ENCODE peak calls at places on chromosomes 2 and 18, in six cellular contexts. One of them, this sample, is unnamed.

GRCh38 chr18:49431563-49431962 is 28.9 kb downstream of the DYM start:
- DNase-seq in heart left ventricle: no peak
- DNase-seq in AG10803: no peak
- DNase-seq in MM.1S: no peak
- DNase-seq in psoas muscle: no peak
- DNase-seq in OCI-LY7: no peak
- DNase-seq in this sample: no peak

GRCh38 chr2:209499071-209499470 is 75.2 kb downstream of the MAP2 start:
- DNase-seq in MM.1S: no peak
- DNase-seq in psoas muscle: no peak
- DNase-seq in AG10803: peak
- DNase-seq in OCI-LY7: no peak
- DNase-seq in heart left ventricle: no peak
- DNase-seq in this sample: no peak

GRCh38 chr18:48781041-48781989 is 169.4 kb downstream of the SMAD7 start:
- DNase-seq in MM.1S: no peak
- DNase-seq in heart left ventricle: peak
- DNase-seq in AG10803: peak
- DNase-seq in OCI-LY7: no peak
- DNase-seq in psoas muscle: peak
- DNase-seq in this sample: peak

GRCh38 chr2:216006164-216006663 is 7.1 kb downstream of the MREG start:
- DNase-seq in MM.1S: no peak
- DNase-seq in heart left ventricle: no peak
- DNase-seq in OCI-LY7: no peak
- DNase-seq in psoas muscle: no peak
- DNase-seq in AG10803: no peak
- DNase-seq in this sample: no peak

GRCh38 chr2:45729753-45730512 is 78.5 kb downstream of the PRKCE start:
- DNase-seq in OCI-LY7: peak
- DNase-seq in AG10803: no peak
- DNase-seq in psoas muscle: no peak
- DNase-seq in heart left ventricle: no peak
- DNase-seq in MM.1S: no peak
- DNase-seq in this sample: no peak

GRCh38 chr2:317501-318424 is 29.9 kb upstream of the ALKAL2 start:
- DNase-seq in MM.1S: no peak
- DNase-seq in OCI-LY7: no peak
- DNase-seq in heart left ventricle: no peak
- DNase-seq in AG10803: peak
- DNase-seq in psoas muscle: no peak
- DNase-seq in this sample: no peak

GRCh38 chr2:98394595-98395153 is 48.4 kb downstream of the CNGA3 start:
- DNase-seq in OCI-LY7: no peak
- DNase-seq in heart left ventricle: no peak
- DNase-seq in MM.1S: no peak
- DNase-seq in AG10803: peak
- DNase-seq in psoas muscle: no peak
- DNase-seq in this sample: peak

GRCh38 chr2:47535991-47536390 is 133.0 kb downstream of the MSH2 start:
- DNase-seq in psoas muscle: no peak
- DNase-seq in OCI-LY7: no peak
- DNase-seq in MM.1S: no peak
- DNase-seq in heart left ventricle: no peak
- DNase-seq in AG10803: no peak
- DNase-seq in this sample: no peak

GRCh38 chr2:74379851-74380789 is at the start of gene DCTN1:
- DNase-seq in OCI-LY7: peak
- DNase-seq in heart left ventricle: peak
- DNase-seq in psoas muscle: peak
- DNase-seq in MM.1S: no peak
- DNase-seq in AG10803: peak
- DNase-seq in this sample: no peak

GRCh38 chr2:105454801-105455485 is 56.1 kb upstream of the FHL2 start:
- DNase-seq in heart left ventricle: no peak
- DNase-seq in OCI-LY7: peak
- DNase-seq in MM.1S: peak
- DNase-seq in psoas muscle: no peak
- DNase-seq in AG10803: peak
- DNase-seq in this sample: no peak

GRCh38 chr2:144939590-144939989 is 419.7 kb upstream of the ZEB2 start:
- DNase-seq in MM.1S: no peak
- DNase-seq in AG10803: no peak
- DNase-seq in heart left ventricle: no peak
- DNase-seq in psoas muscle: no peak
- DNase-seq in OCI-LY7: no peak
- DNase-seq in this sample: no peak

GRCh38 chr2:28958689-28959088 is 22.4 kb upstream of the TOGARAM2 start:
- DNase-seq in OCI-LY7: peak
- DNase-seq in heart left ventricle: peak
- DNase-seq in psoas muscle: peak
- DNase-seq in AG10803: peak
- DNase-seq in MM.1S: peak
- DNase-seq in this sample: peak

GRCh38 chr2:148642891-148643416 is 1.6 kb upstream of the EPC2 start:
- DNase-seq in AG10803: no peak
- DNase-seq in psoas muscle: no peak
- DNase-seq in heart left ventricle: no peak
- DNase-seq in OCI-LY7: no peak
- DNase-seq in MM.1S: no peak
- DNase-seq in this sample: no peak

GRCh38 chr18:42155024-42155423 is 200.0 kb downstream of the PIK3C3 start:
- DNase-seq in psoas muscle: no peak
- DNase-seq in heart left ventricle: no peak
- DNase-seq in MM.1S: no peak
- DNase-seq in AG10803: no peak
- DNase-seq in OCI-LY7: no peak
- DNase-seq in this sample: no peak

GRCh38 chr2:229090231-229090630 is 180.9 kb downstream of the PID1 start:
- DNase-seq in heart left ventricle: no peak
- DNase-seq in AG10803: peak
- DNase-seq in psoas muscle: no peak
- DNase-seq in OCI-LY7: no peak
- DNase-seq in MM.1S: no peak
- DNase-seq in this sample: no peak

GRCh38 chr2:62576276-62576939 is 70.4 kb upstream of the TMEM17 start:
- DNase-seq in heart left ventricle: no peak
- DNase-seq in MM.1S: no peak
- DNase-seq in AG10803: no peak
- DNase-seq in psoas muscle: no peak
- DNase-seq in OCI-LY7: no peak
- DNase-seq in this sample: no peak

GRCh38 chr2:233252227-233252626 is 754 bp downstream of the ATG16L1 start:
- DNase-seq in heart left ventricle: no peak
- DNase-seq in OCI-LY7: peak
- DNase-seq in MM.1S: no peak
- DNase-seq in psoas muscle: no peak
- DNase-seq in AG10803: no peak
- DNase-seq in this sample: no peak

GRCh38 chr18:73707035-73707434 is 440.6 kb downstream of the FBXO15 start:
- DNase-seq in psoas muscle: no peak
- DNase-seq in heart left ventricle: no peak
- DNase-seq in MM.1S: no peak
- DNase-seq in AG10803: no peak
- DNase-seq in OCI-LY7: no peak
- DNase-seq in this sample: no peak

GRCh38 chr2:199216253-199216652 is 241.5 kb downstream of the SATB2 start:
- DNase-seq in AG10803: no peak
- DNase-seq in MM.1S: peak
- DNase-seq in heart left ventricle: no peak
- DNase-seq in psoas muscle: no peak
- DNase-seq in OCI-LY7: peak
- DNase-seq in this sample: no peak

GRCh38 chr2:62309465-62310091 is 113.7 kb downstream of the B3GNT2 start:
- DNase-seq in MM.1S: no peak
- DNase-seq in heart left ventricle: peak
- DNase-seq in OCI-LY7: no peak
- DNase-seq in psoas muscle: no peak
- DNase-seq in AG10803: peak
- DNase-seq in this sample: no peak

GRCh38 chr18:55326134-55326533 is 261.9 kb downstream of the TCF4 start:
- DNase-seq in AG10803: no peak
- DNase-seq in OCI-LY7: peak
- DNase-seq in heart left ventricle: no peak
- DNase-seq in psoas muscle: no peak
- DNase-seq in MM.1S: no peak
- DNase-seq in this sample: no peak

GRCh38 chr2:229445501-229446294 is 174.6 kb upstream of the PID1 start:
- DNase-seq in heart left ventricle: peak
- DNase-seq in AG10803: peak
- DNase-seq in psoas muscle: peak
- DNase-seq in OCI-LY7: no peak
- DNase-seq in MM.1S: no peak
- DNase-seq in this sample: no peak

DNA sequence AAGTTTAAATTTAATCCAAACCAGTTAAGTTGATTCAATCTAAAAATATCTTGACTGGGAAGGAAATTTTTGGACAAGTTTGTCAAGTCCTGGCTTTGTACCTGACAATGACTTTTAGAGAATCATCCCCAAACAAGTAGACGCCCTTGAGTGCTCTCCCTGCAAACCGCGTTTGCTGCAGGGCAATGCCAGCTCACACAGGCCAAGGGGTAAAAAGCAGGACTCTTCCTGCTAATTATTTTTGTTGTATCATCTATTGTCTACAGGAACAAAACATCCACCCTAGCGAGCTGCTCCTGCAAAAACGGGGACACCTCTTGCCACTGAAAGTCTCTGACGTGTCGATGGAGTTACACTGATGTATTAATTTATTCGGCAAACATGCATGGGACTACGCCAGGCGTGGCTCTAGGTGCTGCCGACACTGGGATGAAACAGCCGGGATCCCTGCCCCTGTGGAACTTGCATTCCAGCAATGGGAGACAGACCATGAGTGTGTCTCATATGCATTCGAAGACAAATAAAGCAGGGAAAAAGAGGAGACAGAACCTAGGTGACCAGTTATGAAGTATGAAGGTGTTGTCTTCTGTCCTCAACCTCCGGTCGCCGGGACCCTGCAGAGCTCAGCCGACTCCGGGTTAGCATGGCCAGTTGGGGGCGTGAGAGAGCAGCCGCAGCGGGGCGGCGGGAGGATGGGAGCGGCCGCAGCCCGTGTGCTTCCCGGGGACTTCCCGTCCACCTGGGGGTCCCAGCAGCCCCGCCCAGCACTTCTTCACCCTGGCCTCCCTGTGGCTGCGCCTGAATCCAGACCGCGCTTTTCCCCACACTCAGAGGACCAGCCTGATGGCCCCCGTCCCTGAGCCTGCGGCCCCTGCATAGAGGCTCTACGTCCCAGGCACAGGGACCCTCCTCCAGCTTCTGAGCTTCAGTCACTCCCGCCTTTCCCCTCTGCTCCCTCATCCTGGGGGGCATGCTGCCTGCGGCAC is 11.2 kb downstream of the ID2 start:
- DNase-seq in AG10803: no peak
- DNase-seq in OCI-LY7: peak
- DNase-seq in heart left ventricle: peak
- DNase-seq in psoas muscle: no peak
- DNase-seq in MM.1S: no peak
- DNase-seq in this sample: no peak
- TF ChIP-seq CTCF in AG10803: peak
- TF ChIP-seq CTCF in OCI-LY7: peak
- TF ChIP-seq CTCF in heart left ventricle: peak
- TF ChIP-seq CTCF in psoas muscle: peak
- TF ChIP-seq CTCF in MM.1S: no peak
- TF ChIP-seq CTCF in this sample: no peak

GRCh38 chr2:101720732-101721131 is 23.2 kb downstream of the MAP4K4 start:
- DNase-seq in AG10803: peak
- DNase-seq in OCI-LY7: no peak
- DNase-seq in psoas muscle: no peak
- DNase-seq in heart left ventricle: no peak
- DNase-seq in MM.1S: no peak
- DNase-seq in this sample: no peak
- H3K4me3 ChIP-seq in AG10803: no peak
- H3K4me3 ChIP-seq in OCI-LY7: no peak
- H3K4me3 ChIP-seq in psoas muscle: no peak
- H3K4me3 ChIP-seq in heart left ventricle: no peak
- H3K4me3 ChIP-seq in MM.1S: no peak
- H3K4me3 ChIP-seq in this sample: no peak

GRCh38 chr18:38422216-38422615 is 856.6 kb upstream of the CELF4 start:
- DNase-seq in MM.1S: no peak
- DNase-seq in heart left ventricle: no peak
- DNase-seq in psoas muscle: no peak
- DNase-seq in AG10803: no peak
- DNase-seq in OCI-LY7: no peak
- DNase-seq in this sample: no peak

GRCh38 chr18:38427736-38428135 is 862.1 kb upstream of the CELF4 start:
- DNase-seq in heart left ventricle: no peak
- DNase-seq in psoas muscle: no peak
- DNase-seq in AG10803: no peak
- DNase-seq in MM.1S: no peak
- DNase-seq in OCI-LY7: no peak
- DNase-seq in this sample: no peak

GRCh38 chr18:38427234-38427633 is 861.6 kb upstream of the CELF4 start:
- DNase-seq in OCI-LY7: no peak
- DNase-seq in heart left ventricle: no peak
- DNase-seq in psoas muscle: no peak
- DNase-seq in MM.1S: no peak
- DNase-seq in AG10803: no peak
- DNase-seq in this sample: no peak
- TF ChIP-seq CTCF in OCI-LY7: peak
- TF ChIP-seq CTCF in heart left ventricle: no peak
- TF ChIP-seq CTCF in psoas muscle: no peak
- TF ChIP-seq CTCF in MM.1S: no peak
- TF ChIP-seq CTCF in AG10803: no peak
- TF ChIP-seq CTCF in this sample: no peak

GRCh38 chr2:240157147-240157470 is 16.7 kb upstream of the OTOS start:
- DNase-seq in MM.1S: no peak
- DNase-seq in psoas muscle: peak
- DNase-seq in OCI-LY7: no peak
- DNase-seq in heart left ventricle: no peak
- DNase-seq in AG10803: no peak
- DNase-seq in this sample: no peak
- H3K4me3 ChIP-seq in MM.1S: no peak
- H3K4me3 ChIP-seq in psoas muscle: no peak
- H3K4me3 ChIP-seq in OCI-LY7: no peak
- H3K4me3 ChIP-seq in heart left ventricle: no peak
- H3K4me3 ChIP-seq in AG10803: no peak
- H3K4me3 ChIP-seq in this sample: no peak

GRCh38 chr2:235533616-235534385 is 40.0 kb downstream of the AGAP1 start:
- DNase-seq in MM.1S: no peak
- DNase-seq in AG10803: no peak
- DNase-seq in psoas muscle: no peak
- DNase-seq in heart left ventricle: no peak
- DNase-seq in OCI-LY7: no peak
- DNase-seq in this sample: no peak

GRCh38 chr2:235532307-235532706 is 38.5 kb downstream of the AGAP1 start:
- DNase-seq in MM.1S: no peak
- DNase-seq in heart left ventricle: no peak
- DNase-seq in psoas muscle: no peak
- DNase-seq in OCI-LY7: no peak
- DNase-seq in AG10803: no peak
- DNase-seq in this sample: no peak

GRCh38 chr2:235534608-235535422 is 41.0 kb downstream of the AGAP1 start:
- DNase-seq in MM.1S: no peak
- DNase-seq in AG10803: no peak
- DNase-seq in psoas muscle: no peak
- DNase-seq in heart left ventricle: no peak
- DNase-seq in OCI-LY7: no peak
- DNase-seq in this sample: no peak

GRCh38 chr2:235535423-235536130 is 41.7 kb downstream of the AGAP1 start:
- DNase-seq in OCI-LY7: no peak
- DNase-seq in AG10803: no peak
- DNase-seq in psoas muscle: no peak
- DNase-seq in heart left ventricle: no peak
- DNase-seq in MM.1S: no peak
- DNase-seq in this sample: no peak

GRCh38 chr2:235533203-235533602 is 39.4 kb downstream of the AGAP1 start:
- DNase-seq in MM.1S: no peak
- DNase-seq in OCI-LY7: no peak
- DNase-seq in AG10803: peak
- DNase-seq in psoas muscle: no peak
- DNase-seq in heart left ventricle: no peak
- DNase-seq in this sample: no peak
- TF ChIP-seq CTCF in MM.1S: no peak
- TF ChIP-seq CTCF in OCI-LY7: no peak
- TF ChIP-seq CTCF in AG10803: no peak
- TF ChIP-seq CTCF in psoas muscle: no peak
- TF ChIP-seq CTCF in heart left ventricle: no peak
- TF ChIP-seq CTCF in this sample: no peak

This sample was measured in lower leg skin.